ENCODE peak calls at places on chromosome 3, in six cellular contexts. I is choroid plexus epithelial cell, U is adipocyte, T is mesendoderm, F is bronchial epithelial cell, S is adrenal gland. N is an unnamed sample.

GRCh38 chr3:18370672-18371071 is 54.5 kb downstream of the SATB1 start:
- DNase-seq in U (no peak), I (no peak), T (no peak), F (no peak), S (no peak), N (no peak)

GRCh38 chr3:88219138-88219792 is 69.5 kb downstream of the C3orf38 start:
- DNase-seq in I (peak), S (peak), T (peak), U (peak), F (peak), N (peak)

GRCh38 chr3:36476274-36476942 is 96.1 kb downstream of the STAC start:
- DNase-seq in T (no peak), F (peak), S (no peak), I (no peak), U (no peak), N (no peak)

GRCh38 chr3:58495101-58495500 is 3.2 kb downstream of the KCTD6 start:
- DNase-seq in U (no peak), S (no peak), F (no peak), I (no peak), T (no peak), N (no peak)

GRCh38 chr3:149813367-149814281 is 609 bp downstream of the RNF13 start:
- DNase-seq in S (peak), U (peak), T (peak), I (peak), F (peak), N (peak)

GRCh38 chr3:40843851-40844548 is 319.2 kb downstream of the ZNF621 start:
- DNase-seq in T (peak), U (no peak), S (no peak), I (no peak), F (peak), N (peak)

GRCh38 chr3:50263443-50264388 is 5.2 kb upstream of the SEMA3B start:
- DNase-seq in S (peak), I (no peak), T (no peak), F (no peak), U (no peak), N (no peak)

GRCh38 chr3:79844176-79844575 is 76.4 kb upstream of the ROBO1 start:
- DNase-seq in U (no peak), I (peak), S (no peak), F (no peak), T (no peak), N (no peak)

GRCh38 chr3:141360888-141361598 is 7.3 kb upstream of the ZBTB38 start:
- DNase-seq in S (no peak), I (peak), T (peak), F (peak), U (peak), N (peak)

GRCh38 chr3:170421147-170421641 is 2.5 kb downstream of the CLDN11 start:
- DNase-seq in T (no peak), U (peak), I (peak), S (peak), F (no peak), N (peak)

GRCh38 chr3:115788921-115789470 is 165.7 kb downstream of the GAP43 start:
- DNase-seq in F (peak), U (peak), T (no peak), I (peak), S (no peak), N (no peak)

GRCh38 chr3:27349832-27350231 is 19.4 kb downstream of the NEK10 start:
- DNase-seq in U (no peak), F (peak), I (no peak), T (no peak), S (no peak), N (no peak)

GRCh38 chr3:175398676-175399075 is 539.5 kb downstream of the NAALADL2 start:
- DNase-seq in U (peak), F (peak), S (no peak), I (peak), T (no peak), N (peak)

GRCh38 chr3:132421832-132422231 is 4.5 kb downstream of the DNAJC13 start:
- DNase-seq in T (no peak), U (peak), I (peak), S (no peak), F (no peak), N (no peak)

GRCh38 chr3:168183774-168184173 is 88.0 kb upstream of the GOLIM4 start:
- DNase-seq in I (no peak), F (no peak), S (no peak), T (peak), U (no peak), N (no peak)

GRCh38 chr3:141110322-141110721 is 59.2 kb downstream of the SPSB4 start:
- DNase-seq in F (no peak), U (no peak), S (no peak), T (no peak), I (no peak), N (no peak)

GRCh38 chr3:67458406-67458805 is 196.0 kb downstream of the SUCLG2 start:
- DNase-seq in T (no peak), S (no peak), I (peak), U (peak), F (peak), N (no peak)

GRCh38 chr3:88059380-88060160 is 515 bp downstream of the ZNF654 start:
- DNase-seq in F (peak), T (peak), S (no peak), I (no peak), U (peak), N (peak)

GRCh38 chr3:129747982-129748381 is 141.5 kb upstream of the PLXND1 start:
- DNase-seq in S (no peak), I (no peak), U (no peak), F (no peak), T (no peak), N (no peak)

GRCh38 chr3:129604942-129605592 is 1.4 kb downstream of the PLXND1 start:
- DNase-seq in S (no peak), U (no peak), I (peak), T (no peak), F (no peak), N (no peak)

GRCh38 chr3:157542711-157543485 is 39.7 kb upstream of the VEPH1 start:
- DNase-seq in F (peak), T (peak), U (peak), I (peak), S (peak), N (peak)

GRCh38 chr3:97579365-97579764 is 185.2 kb upstream of the ARL6 start:
- DNase-seq in F (peak), T (no peak), S (no peak), I (no peak), U (no peak), N (no peak)

GRCh38 chr3:53763353-53763752 is 82.9 kb downstream of the CHDH start:
- DNase-seq in I (no peak), T (no peak), S (no peak), F (no peak), U (no peak), N (no peak)

GRCh38 chr3:173750095-173750494 is 352.6 kb downstream of the NLGN1 start:
- DNase-seq in T (peak), I (peak), S (no peak), F (peak), U (peak), N (peak)

GRCh38 chr3:122912772-122913538 is 114.6 kb downstream of the SEMA5B start:
- DNase-seq in I (no peak), T (no peak), F (no peak), S (no peak), U (no peak), N (no peak)

GRCh38 chr3:32873491-32874130 is 55.8 kb downstream of the TRIM71 start:
- DNase-seq in I (no peak), S (no peak), U (no peak), T (no peak), F (no peak), N (no peak)

GRCh38 chr3:136194409-136195257 is 1.5 kb downstream of the MSL2 start:
- DNase-seq in T (peak), U (peak), I (peak), F (peak), S (peak), N (peak)

GRCh38 chr3:195896361-195897080 is 11.8 kb downstream of the TNK2 start:
- DNase-seq in F (no peak), T (peak), S (peak), I (peak), U (peak), N (peak)

GRCh38 chr3:122928396-122929187 is 99.0 kb downstream of the SEMA5B start:
- DNase-seq in I (no peak), U (no peak), S (no peak), T (no peak), F (no peak), N (no peak)

GRCh38 chr3:89165636-89166312 is 58.4 kb downstream of the EPHA3 start:
- DNase-seq in I (no peak), F (no peak), U (no peak), S (no peak), T (peak), N (no peak)

GRCh38 chr3:129992781-129993180 is 18.3 kb downstream of the TRH start:
- DNase-seq in S (no peak), I (peak), F (no peak), T (peak), U (peak), N (peak)

GRCh38 chr3:120072867-120073525 is 21.3 kb downstream of the GSK3B start:
- DNase-seq in T (peak), F (no peak), U (no peak), I (no peak), S (no peak), N (no peak)

GRCh38 chr3:23567917-23568316 is 237.8 kb upstream of the UBE2E1 start:
- DNase-seq in U (peak), S (no peak), F (peak), T (no peak), I (peak), N (peak)

GRCh38 chr3:105533955-105534354 is 167.2 kb downstream of the ALCAM start:
- DNase-seq in I (peak), T (no peak), S (no peak), U (no peak), F (no peak), N (no peak)

GRCh38 chr3:53040361-53040820 is 5.5 kb downstream of the SFMBT1 start:
- DNase-seq in U (no peak), I (no peak), F (peak), S (no peak), T (peak), N (peak)

GRCh38 chr3:157204431-157204830 is 44.5 kb upstream of the CCNL1 start:
- DNase-seq in F (peak), T (peak), S (no peak), U (peak), I (peak), N (peak)

GRCh38 chr3:59780209-59780608 is 730.4 kb upstream of the CFAP20DC start:
- DNase-seq in S (no peak), U (no peak), I (no peak), T (no peak), F (no peak), N (no peak)

GRCh38 chr3:45558431-45558830 is 36.1 kb upstream of the LIMD1 start:
- DNase-seq in S (no peak), T (no peak), U (no peak), F (no peak), I (no peak), N (peak)

DNA sequence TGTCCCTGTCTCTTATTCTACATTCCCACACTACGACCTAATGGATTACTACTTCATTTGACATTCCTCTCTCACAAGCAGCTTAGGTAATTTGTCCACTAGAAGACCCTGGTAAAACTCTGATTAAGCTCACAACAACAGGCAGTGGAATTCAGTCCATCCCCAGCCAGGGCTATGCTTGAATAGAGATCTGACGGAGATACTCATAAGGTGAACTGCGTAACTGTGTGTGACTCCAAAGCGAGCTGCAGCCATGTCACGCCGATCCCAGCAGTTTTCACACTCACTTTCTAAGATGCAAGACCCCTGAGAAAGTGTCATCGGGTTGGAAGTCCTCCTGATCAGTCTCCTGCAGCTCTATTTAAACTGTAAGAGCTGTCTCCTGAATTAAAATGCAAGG is 25.7 kb upstream of the ROBO2 start:
- DNase-seq in S (no peak), U (no peak), T (peak), I (no peak), F (no peak), N (no peak)
- H3K4me3 ChIP-seq in S (no peak), U (no peak), T (no peak), I (no peak), F (no peak), N (no peak)

GRCh38 chr3:15523660-15524417 is 2.3 kb upstream of the COLQ start:
- DNase-seq in F (no peak), S (no peak), T (no peak), I (no peak), U (no peak), N (peak)

GRCh38 chr3:15520185-15520584 is 1.3 kb downstream of the COLQ start:
- DNase-seq in S (no peak), T (no peak), F (peak), I (no peak), U (no peak), N (no peak)

GRCh38 chr3:15521573-15521965 is at the start of gene COLQ:
- DNase-seq in S (no peak), I (peak), T (peak), F (no peak), U (no peak), N (no peak)

GRCh38 chr3:15519096-15519495 is 2.4 kb downstream of the COLQ start:
- DNase-seq in I (no peak), U (no peak), F (no peak), T (no peak), S (no peak), N (no peak)

GRCh38 chr3:15520804-15521572 is 518 bp downstream of the COLQ start:
- DNase-seq in S (no peak), I (no peak), U (no peak), T (peak), F (no peak), N (no peak)
- H3K4me3 ChIP-seq in S (no peak), I (no peak), U (no peak), T (no peak), F (no peak), N (no peak)

GRCh38 chr3:44058022-44058867 is 183.4 kb upstream of the TOPAZ1 start:
- DNase-seq in U (peak), F (peak), T (peak), S (no peak), I (peak), N (peak)
- H3K4me3 ChIP-seq in U (peak), F (no peak), T (no peak), S (no peak), I (no peak), N (no peak)

GRCh38 chr3:172237121-172237742 is 197.9 kb downstream of the FNDC3B start:
- DNase-seq in F (no peak), S (no peak), I (no peak), U (no peak), T (no peak), N (no peak)
- H3K4me3 ChIP-seq in F (no peak), S (no peak), I (no peak), U (no peak), T (no peak), N (no peak)

DNA sequence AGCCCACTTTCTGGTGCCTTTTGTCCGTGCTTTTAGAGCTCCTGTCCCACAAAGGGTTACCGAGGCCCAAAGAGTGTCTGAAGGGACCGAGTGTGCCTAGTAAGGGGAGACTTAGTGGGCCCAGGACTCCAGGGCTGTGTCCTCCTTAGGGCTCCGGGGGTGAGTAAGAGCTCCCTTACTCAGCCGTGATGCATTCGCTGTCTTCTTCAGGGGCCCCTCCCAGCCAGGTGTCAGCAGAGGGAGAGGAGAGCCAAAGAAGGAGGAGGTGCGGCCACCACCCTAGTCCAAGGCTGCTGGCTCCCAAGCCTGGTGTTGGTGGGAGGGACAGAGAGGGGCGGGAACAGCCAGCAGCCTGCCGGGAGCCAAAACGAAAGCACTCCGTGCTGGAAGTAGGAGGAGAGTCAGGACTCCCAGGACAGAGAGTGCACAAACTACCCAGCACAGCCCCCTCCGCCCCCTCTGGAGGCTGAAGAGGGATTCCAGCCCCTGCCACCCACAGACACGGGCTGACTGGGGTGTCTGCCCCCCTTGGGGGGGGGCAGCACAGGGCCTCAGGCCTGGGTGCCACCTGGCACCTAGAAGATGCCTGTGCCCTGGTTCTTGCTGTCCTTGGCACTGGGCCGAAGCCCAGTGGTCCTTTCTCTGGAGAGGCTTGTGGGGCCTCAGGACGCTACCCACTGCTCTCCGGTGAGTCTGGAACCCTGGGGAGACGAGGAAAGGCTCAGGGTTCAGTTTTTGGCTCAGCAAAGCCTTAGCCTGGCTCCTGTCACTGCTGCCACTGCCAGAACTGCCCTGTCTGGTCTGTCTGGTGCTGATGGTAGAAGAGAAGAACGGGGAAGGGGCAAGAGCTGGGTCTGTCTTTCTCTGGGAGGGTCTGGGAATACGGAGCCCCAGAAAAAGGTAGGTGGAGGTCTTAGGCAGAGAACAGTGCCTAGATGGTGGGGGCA is at the start of gene IL17RC:
- DNase-seq in S (peak), I (peak), F (peak), U (peak), T (peak), N (peak)
- H3K4me3 ChIP-seq in S (no peak), I (peak), F (peak), U (peak), T (no peak), N (peak)

GRCh38 chr3:62373215-62373614 is at the start of gene FEZF2:
- DNase-seq in I (no peak), U (no peak), S (no peak), F (no peak), T (peak), N (no peak)
- H3K4me3 ChIP-seq in I (no peak), U (peak), S (no peak), F (no peak), T (no peak), N (no peak)

GRCh38 chr3:112642912-112643506 is 2.1 kb upstream of the CCDC80 start:
- DNase-seq in T (peak), S (peak), U (peak), F (peak), I (peak), N (peak)

GRCh38 chr3:112640864-112641751 is at the start of gene CCDC80:
- DNase-seq in S (no peak), T (peak), F (peak), I (peak), U (peak), N (peak)

GRCh38 chr3:112638327-112639020 is 2.5 kb downstream of the CCDC80 start:
- DNase-seq in S (no peak), I (no peak), U (no peak), F (no peak), T (no peak), N (no peak)

GRCh38 chr3:112639451-112640332 is 1.3 kb downstream of the CCDC80 start:
- DNase-seq in F (no peak), U (no peak), I (peak), S (no peak), T (no peak), N (no peak)

GRCh38 chr3:112640333-112640863 is 545 bp downstream of the CCDC80 start:
- DNase-seq in U (peak), F (peak), T (peak), S (no peak), I (peak), N (peak)
- H3K4me3 ChIP-seq in U (peak), F (peak), T (no peak), S (no peak), I (peak), N (peak)